ENCODE peak calls at places on chromosomes 5 and 9, in eight cellular contexts. P, T, J, N, A, S, F and O are unnamed samples.

GRCh38 chr5:61184708-61185107 is 22.4 kb upstream of the SMIM15 start:
- DNase-seq in P (no peak), T (no peak), J (no peak), N (no peak), A (no peak), S (no peak), F (no peak), O (no peak)

GRCh38 chr5:59709346-59709821 is 184.1 kb downstream of the PDE4D start:
- DNase-seq in P (no peak), T (no peak), J (no peak), N (no peak), A (no peak), S (no peak), F (no peak), O (no peak)

GRCh38 chr5:96463106-96463505 is 30.1 kb upstream of the PCSK1 start:
- DNase-seq in P (no peak), T (peak), J (peak), N (no peak), A (no peak), S (no peak), F (no peak), O (no peak)

GRCh38 chr5:121797677-121798518 is 53.8 kb upstream of the FTMT start:
- DNase-seq in P (no peak), T (no peak), J (no peak), N (no peak), A (no peak), S (no peak), F (no peak), O (no peak)

GRCh38 chr9:110116543-110116885 is 91.4 kb downstream of the C9orf152 start:
- DNase-seq in P (no peak), T (no peak), J (peak), N (peak), A (no peak), S (no peak), F (no peak), O (no peak)

GRCh38 chr9:124011460-124012301 is at the start of gene LHX2:
- DNase-seq in P (no peak), T (peak), J (peak), N (no peak), A (no peak), S (peak), F (no peak), O (peak)

GRCh38 chr5:81165493-81166119 is 67.5 kb upstream of the CKMT2 start:
- DNase-seq in P (no peak), T (peak), J (peak), N (peak), A (peak), S (peak), F (no peak), O (peak)

GRCh38 chr9:125218621-125219020 is 18.3 kb downstream of the RABEPK start:
- DNase-seq in P (no peak), T (no peak), J (no peak), N (no peak), A (no peak), S (no peak), F (no peak), O (no peak)

GRCh38 chr9:79858509-79858908 is 286.7 kb downstream of the TLE4 start:
- DNase-seq in P (no peak), T (no peak), J (peak), N (peak), A (no peak), S (no peak), F (no peak), O (no peak)

GRCh38 chr9:38229830-38230155 is 160.8 kb upstream of the SHB start:
- DNase-seq in P (no peak), T (no peak), J (no peak), N (no peak), A (no peak), S (no peak), F (no peak), O (no peak)

GRCh38 chr9:112046181-112046580 is 128.9 kb downstream of the SUSD1 start:
- DNase-seq in P (no peak), T (no peak), J (peak), N (peak), A (no peak), S (no peak), F (no peak), O (no peak)

GRCh38 chr5:133799556-133799955 is 168.9 kb downstream of the C5orf15 start:
- DNase-seq in P (no peak), T (no peak), J (no peak), N (no peak), A (no peak), S (no peak), F (no peak), O (no peak)

GRCh38 chr9:131697908-131698714 is 41.8 kb downstream of the RAPGEF1 start:
- DNase-seq in P (no peak), T (no peak), J (no peak), N (no peak), A (no peak), S (no peak), F (no peak), O (no peak)

GRCh38 chr9:135326633-135327152 is 152.9 kb upstream of the PPP1R26 start:
- DNase-seq in P (no peak), T (no peak), J (no peak), N (no peak), A (no peak), S (no peak), F (no peak), O (peak)

GRCh38 chr5:115377468-115378217 is 81.2 kb upstream of the CCDC112 start:
- DNase-seq in P (no peak), T (no peak), J (peak), N (peak), A (no peak), S (no peak), F (no peak), O (no peak)

GRCh38 chr5:179623906-179624741 is 653 bp upstream of the HNRNPH1 start:
- DNase-seq in P (no peak), T (no peak), J (peak), N (peak), A (no peak), S (peak), F (no peak), O (peak)

GRCh38 chr5:98128846-98129245 is 644.6 kb upstream of the RGMB start:
- DNase-seq in P (no peak), T (no peak), J (no peak), N (no peak), A (no peak), S (no peak), F (no peak), O (no peak)

GRCh38 chr5:76292923-76293322 is 110.2 kb upstream of the IQGAP2 start:
- DNase-seq in P (no peak), T (no peak), J (no peak), N (no peak), A (no peak), S (no peak), F (no peak), O (no peak)

GRCh38 chr5:68193481-68194036 is 22.0 kb upstream of the PIK3R1 start:
- DNase-seq in P (no peak), T (no peak), J (peak), N (no peak), A (no peak), S (no peak), F (no peak), O (no peak)

GRCh38 chr9:125049212-125049611 is 94.1 kb downstream of the SCAI start:
- DNase-seq in P (no peak), T (no peak), J (no peak), N (no peak), A (no peak), S (no peak), F (no peak), O (no peak)

GRCh38 chr9:83047839-83048775 is 14.8 kb downstream of the RASEF start:
- DNase-seq in P (no peak), T (no peak), J (peak), N (peak), A (no peak), S (no peak), F (no peak), O (no peak)

GRCh38 chr5:151357097-151357496 is 9.7 kb upstream of the SLC36A2 start:
- DNase-seq in P (no peak), T (no peak), J (no peak), N (no peak), A (no peak), S (no peak), F (no peak), O (no peak)

GRCh38 chr5:180097163-180097894 is 25.8 kb upstream of the RNF130 start:
- DNase-seq in P (no peak), T (no peak), J (no peak), N (no peak), A (no peak), S (no peak), F (peak), O (no peak)

GRCh38 chr9:72443855-72444254 is 77.6 kb upstream of the TMC1 start:
- DNase-seq in P (no peak), T (no peak), J (no peak), N (peak), A (no peak), S (peak), F (no peak), O (peak)

GRCh38 chr5:137309290-137309689 is 189.8 kb downstream of the SPOCK1 start:
- DNase-seq in P (no peak), T (no peak), J (no peak), N (no peak), A (no peak), S (no peak), F (no peak), O (no peak)

GRCh38 chr5:82785941-82786340 is 291.3 kb downstream of the TMEM167A start:
- DNase-seq in P (no peak), T (no peak), J (no peak), N (no peak), A (no peak), S (no peak), F (no peak), O (no peak)

GRCh38 chr5:133794066-133794465 is 174.4 kb downstream of the C5orf15 start:
- DNase-seq in P (no peak), T (no peak), J (no peak), N (no peak), A (no peak), S (no peak), F (no peak), O (no peak)

GRCh38 chr9:9246726-9247125 is 1366.1 kb downstream of the PTPRD start:
- DNase-seq in P (no peak), T (no peak), J (no peak), N (no peak), A (no peak), S (no peak), F (no peak), O (no peak)

GRCh38 chr5:160287378-160288051 is 24.8 kb downstream of the CCNJL start:
- DNase-seq in P (no peak), T (peak), J (peak), N (no peak), A (no peak), S (no peak), F (no peak), O (no peak)

GRCh38 chr5:44935262-44935661 is 126.5 kb downstream of the MRPS30 start:
- DNase-seq in P (no peak), T (no peak), J (no peak), N (no peak), A (no peak), S (no peak), F (no peak), O (no peak)

GRCh38 chr5:107277485-107278040 is 393.2 kb downstream of the EFNA5 start:
- DNase-seq in P (no peak), T (no peak), J (no peak), N (no peak), A (no peak), S (no peak), F (no peak), O (no peak)

GRCh38 chr9:134179595-134179917 is 15.2 kb upstream of the RNU6ATAC start:
- DNase-seq in P (no peak), T (no peak), J (no peak), N (no peak), A (no peak), S (no peak), F (no peak), O (no peak)

GRCh38 chr5:54873696-54874095 is 111.7 kb downstream of the ESM1 start:
- DNase-seq in P (no peak), T (no peak), J (peak), N (no peak), A (no peak), S (no peak), F (no peak), O (no peak)

GRCh38 chr9:113910036-113910639 is 34.0 kb downstream of the ZNF618 start:
- DNase-seq in P (no peak), T (peak), J (no peak), N (no peak), A (no peak), S (no peak), F (no peak), O (no peak)

GRCh38 chr9:70986984-70987383 is 134.4 kb downstream of the TRPM3 start:
- DNase-seq in P (no peak), T (no peak), J (no peak), N (no peak), A (no peak), S (no peak), F (no peak), O (no peak)

GRCh38 chr9:3650994-3651622 is 125.3 kb upstream of the RFX3 start:
- DNase-seq in P (no peak), T (no peak), J (no peak), N (no peak), A (no peak), S (no peak), F (no peak), O (no peak)

GRCh38 chr9:127144670-127145458 is 22.4 kb upstream of the ANGPTL2 start:
- DNase-seq in P (no peak), T (no peak), J (peak), N (no peak), A (no peak), S (no peak), F (no peak), O (no peak)

GRCh38 chr9:121317737-121318630 is 50.0 kb downstream of the GSN start:
- DNase-seq in P (no peak), T (no peak), J (no peak), N (no peak), A (no peak), S (no peak), F (no peak), O (no peak)